ENCODE peak calls at places on chromosomes 7 and 10, in five cellular contexts. Q is endothelial cell, S is stromal cell of bone marrow, U is T-helper 2 cell, R is NCI-H2081. H is an unnamed sample.

GRCh38 chr7:155670521-155670920 is 26.1 kb downstream of the RBM33 start:
- DNase-seq in R (no peak), S (no peak), Q (no peak), U (no peak), H (no peak)

GRCh38 chr7:116752305-116753074 is 80.5 kb downstream of the MET start:
- DNase-seq in S (no peak), R (no peak), U (no peak), Q (peak), H (no peak)

GRCh38 chr7:82051641-82052040 is 281.8 kb upstream of the HGF start:
- DNase-seq in S (no peak), U (no peak), Q (no peak), R (peak), H (no peak)

GRCh38 chr10:52779541-52780390 is 7.2 kb upstream of the MBL2 start:
- DNase-seq in S (no peak), Q (peak), U (peak), R (peak), H (no peak)

GRCh38 chr7:47400741-47401206 is 181.1 kb downstream of the TNS3 start:
- DNase-seq in R (no peak), Q (no peak), U (no peak), S (no peak), H (no peak)

GRCh38 chr7:117230276-117231046 is 92.4 kb downstream of the WNT2 start:
- DNase-seq in R (no peak), S (no peak), U (peak), Q (no peak), H (no peak)

GRCh38 chr10:89301231-89301630 is 615 bp upstream of the IFIT2 start:
- DNase-seq in Q (no peak), R (no peak), S (no peak), U (peak), H (no peak)

GRCh38 chr7:152647009-152647408 is 28.9 kb downstream of the XRCC2 start:
- DNase-seq in U (no peak), S (no peak), R (no peak), Q (no peak), H (no peak)

GRCh38 chr7:112937651-112938390 is 147.6 kb upstream of the TMEM168 start:
- DNase-seq in Q (no peak), S (no peak), U (peak), R (no peak), H (no peak)

GRCh38 chr10:91700788-91701444 is 68.0 kb upstream of the PPP1R3C start:
- DNase-seq in U (no peak), S (peak), R (no peak), Q (no peak), H (no peak)

GRCh38 chr7:108178393-108178792 is 48.2 kb upstream of the LAMB4 start:
- DNase-seq in Q (no peak), R (peak), S (no peak), U (no peak), H (no peak)

GRCh38 chr7:117818241-117818640 is 55.0 kb downstream of the CTTNBP2 start:
- DNase-seq in U (no peak), Q (no peak), S (no peak), R (no peak), H (no peak)

GRCh38 chr7:140358771-140359095 is 39.6 kb downstream of the SLC37A3 start:
- DNase-seq in Q (no peak), R (no peak), S (no peak), U (peak), H (no peak)

GRCh38 chr7:29771081-29771832 is 35.1 kb upstream of the WIPF3 start:
- DNase-seq in U (no peak), R (no peak), Q (no peak), S (no peak), H (no peak)

GRCh38 chr7:101128040-101128834 is 1.3 kb downstream of the SERPINE1 start:
- DNase-seq in U (no peak), R (no peak), Q (no peak), S (no peak), H (no peak)

GRCh38 chr10:47118326-47118725 is 181.7 kb upstream of the GDF10 start:
- DNase-seq in S (no peak), Q (no peak), U (no peak), R (no peak), H (no peak)

GRCh38 chr7:101681170-101682007 is 52.3 kb upstream of the MYL10 start:
- DNase-seq in R (no peak), Q (no peak), U (no peak), S (peak), H (no peak)

GRCh38 chr7:141220263-141220662 is 146.4 kb downstream of the TMEM178B start:
- DNase-seq in U (peak), R (peak), Q (no peak), S (no peak), H (no peak)

GRCh38 chr10:63273575-63273974 is 140.4 kb downstream of the NRBF2 start:
- DNase-seq in R (no peak), Q (no peak), S (no peak), U (peak), H (no peak)

GRCh38 chr10:23314835-23315239 is 29.8 kb downstream of the C10orf67 start:
- DNase-seq in R (peak), U (peak), S (peak), Q (peak), H (no peak)

GRCh38 chr7:95205821-95206220 is 118.5 kb downstream of the PON1 start:
- DNase-seq in R (no peak), S (peak), U (no peak), Q (no peak), H (no peak)

GRCh38 chr7:148622887-148623585 is 32.5 kb downstream of the C7orf33 start:
- DNase-seq in U (no peak), Q (no peak), S (no peak), R (peak), H (no peak)

GRCh38 chr7:150903627-150904026 is 51.3 kb downstream of the AOC1 start:
- DNase-seq in Q (no peak), S (peak), U (no peak), R (peak), H (no peak)

GRCh38 chr10:129101232-129101980 is 365.6 kb upstream of the MGMT start:
- DNase-seq in S (no peak), Q (no peak), R (no peak), U (peak), H (no peak)

GRCh38 chr10:101817542-101818118 is 614 bp downstream of the OGA start:
- DNase-seq in U (peak), S (peak), R (no peak), Q (no peak), H (peak)

GRCh38 chr7:121020243-121020642 is 31.7 kb downstream of the CPED1 start:
- DNase-seq in Q (no peak), R (no peak), U (no peak), S (no peak), H (no peak)

GRCh38 chr7:81616951-81617350 is 152.9 kb downstream of the HGF start:
- DNase-seq in S (no peak), R (no peak), Q (no peak), U (no peak), H (no peak)

GRCh38 chr7:6026011-6026819 is 5.0 kb upstream of the ANKRD61 start:
- DNase-seq in S (peak), R (peak), Q (peak), U (peak), H (peak)

GRCh38 chr10:98463976-98464754 is 17.4 kb upstream of the HPS1 start:
- DNase-seq in Q (no peak), U (peak), R (no peak), S (no peak), H (no peak)

GRCh38 chr10:27736396-27736795 is 9.2 kb downstream of the MKX start:
- DNase-seq in U (no peak), R (no peak), S (no peak), Q (no peak), H (no peak)

GRCh38 chr7:156438011-156438410 is 202.6 kb upstream of the RNF32 start:
- DNase-seq in R (no peak), U (no peak), Q (no peak), S (no peak), H (no peak)

GRCh38 chr10:34474060-34474376 is 341.1 kb downstream of the PARD3 start:
- DNase-seq in U (no peak), S (peak), Q (no peak), R (no peak), H (no peak)

GRCh38 chr7:36710186-36710813 is 14.0 kb downstream of the AOAH start:
- DNase-seq in Q (no peak), U (no peak), R (no peak), S (no peak), H (no peak)

GRCh38 chr10:103757531-103758293 is 97.7 kb downstream of the SH3PXD2A start:
- DNase-seq in R (no peak), U (peak), S (peak), Q (peak), H (peak)